ENCODE peak calls at places on chromosomes 2 and 18, in five cellular contexts. One of them, this sample, is unnamed.

GRCh38 chr2:149112068-149112467 is 73.6 kb downstream of the LYPD6B start:
- DNase-seq in NCI-H2029 treated with DMSO at 0.1 percent for 48 hours: no peak
- DNase-seq in nucleus accumbens: no peak
- DNase-seq in left ventricle myocardium inferior: no peak
- DNase-seq in HepG2: no peak
- DNase-seq in this sample: no peak

GRCh38 chr2:23299796-23300195 is 85.2 kb upstream of the KLHL29 start:
- DNase-seq in left ventricle myocardium inferior: no peak
- DNase-seq in NCI-H2029 treated with DMSO at 0.1 percent for 48 hours: no peak
- DNase-seq in nucleus accumbens: no peak
- DNase-seq in HepG2: no peak
- DNase-seq in this sample: no peak

GRCh38 chr18:9861157-9861556 is 24.6 kb upstream of the TXNDC2 start:
- DNase-seq in nucleus accumbens: no peak
- DNase-seq in NCI-H2029 treated with DMSO at 0.1 percent for 48 hours: no peak
- DNase-seq in HepG2: no peak
- DNase-seq in left ventricle myocardium inferior: no peak
- DNase-seq in this sample: no peak

GRCh38 chr18:60935046-60935445 is 398.2 kb upstream of the CDH20 start:
- DNase-seq in left ventricle myocardium inferior: no peak
- DNase-seq in nucleus accumbens: no peak
- DNase-seq in HepG2: no peak
- DNase-seq in NCI-H2029 treated with DMSO at 0.1 percent for 48 hours: no peak
- DNase-seq in this sample: no peak

GRCh38 chr2:223894009-223894408 is 51.1 kb downstream of the WDFY1 start:
- DNase-seq in nucleus accumbens: no peak
- DNase-seq in left ventricle myocardium inferior: no peak
- DNase-seq in NCI-H2029 treated with DMSO at 0.1 percent for 48 hours: no peak
- DNase-seq in HepG2: no peak
- DNase-seq in this sample: no peak

GRCh38 chr18:63564021-63564420 is 21.9 kb downstream of the SERPINB12 start:
- DNase-seq in left ventricle myocardium inferior: no peak
- DNase-seq in HepG2: no peak
- DNase-seq in NCI-H2029 treated with DMSO at 0.1 percent for 48 hours: no peak
- DNase-seq in nucleus accumbens: no peak
- DNase-seq in this sample: no peak

GRCh38 chr2:46385786-46386577 is 88.8 kb downstream of the EPAS1 start:
- DNase-seq in NCI-H2029 treated with DMSO at 0.1 percent for 48 hours: no peak
- DNase-seq in HepG2: no peak
- DNase-seq in nucleus accumbens: no peak
- DNase-seq in left ventricle myocardium inferior: no peak
- DNase-seq in this sample: no peak

GRCh38 chr2:129299338-129299737 is 680.1 kb upstream of the RAB6C start:
- DNase-seq in left ventricle myocardium inferior: no peak
- DNase-seq in HepG2: no peak
- DNase-seq in NCI-H2029 treated with DMSO at 0.1 percent for 48 hours: no peak
- DNase-seq in nucleus accumbens: no peak
- DNase-seq in this sample: no peak

GRCh38 chr2:200130762-200131166 is 175.4 kb downstream of the MAIP1 start:
- DNase-seq in NCI-H2029 treated with DMSO at 0.1 percent for 48 hours: no peak
- DNase-seq in nucleus accumbens: no peak
- DNase-seq in left ventricle myocardium inferior: no peak
- DNase-seq in HepG2: no peak
- DNase-seq in this sample: no peak

This sample was measured in mesenteric fat pad.